ENCODE peak calls at places on chromosomes 13 and 19, in four cellular contexts. D is breast epithelium, F is H1, X is lower lobe of right lung. B is an unnamed sample.

GRCh38 chr19:18392417-18392816 is 5.0 kb downstream of the LRRC25 start:
- DNase-seq in D (no peak), F (no peak), X (peak; percentile 82), B (no peak)

GRCh38 chr19:17170538-17171297 is 44.4 kb upstream of the USE1 start:
- DNase-seq in D (no peak), F (no peak), X (no peak), B (no peak)

GRCh38 chr19:32358311-32358710 is 12.9 kb downstream of the ZNF507 start:
- DNase-seq in D (no peak), F (no peak), X (no peak), B (no peak)

GRCh38 chr13:34070544-34071303 is 252.8 kb downstream of the RFC3 start:
- DNase-seq in D (no peak), F (no peak), X (no peak), B (no peak)

GRCh38 chr19:5697022-5697889 is 7.2 kb downstream of the RPL36 start:
- DNase-seq in D (no peak), F (no peak), X (no peak), B (no peak)

GRCh38 chr19:4970558-4971423 is 1.9 kb downstream of the KDM4B start:
- DNase-seq in D (no peak), F (no peak), X (no peak), B (no peak)

GRCh38 chr19:15166700-15167099 is 34.1 kb downstream of the NOTCH3 start:
- DNase-seq in D (no peak), F (no peak), X (no peak), B (no peak)

GRCh38 chr13:80297503-80297902 is 43.4 kb downstream of the SPRY2 start:
- DNase-seq in D (no peak), F (no peak), X (no peak), B (no peak)

GRCh38 chr13:95862401-95862800 is 185.5 kb downstream of the DNAJC3 start:
- DNase-seq in D (no peak), F (no peak), X (no peak), B (no peak)

GRCh38 chr13:23180711-23181110 is at the start of gene SGCG:
- DNase-seq in D (no peak), F (no peak), X (no peak), B (no peak)

GRCh38 chr13:23175920-23176319 is 4.9 kb upstream of the SGCG start:
- DNase-seq in D (no peak), F (no peak), X (no peak), B (no peak)
- TF ChIP-seq CTCF in D (no peak), F (no peak), X (peak; percentile 29), B (peak; percentile 61)

GRCh38 chr19:45414468-45414867 is 8.0 kb downstream of the POLR1G start:
- DNase-seq in D (no peak), F (no peak), X (no peak), B (no peak)
- H3K4me1 ChIP-seq in D (no peaks in the 10 kb centered on the region), F (no peaks in the 10 kb centered on the region), X (peaks cover 12% of the 10 kb centered on the region), B (no peaks in the 10 kb centered on the region)

DNA sequence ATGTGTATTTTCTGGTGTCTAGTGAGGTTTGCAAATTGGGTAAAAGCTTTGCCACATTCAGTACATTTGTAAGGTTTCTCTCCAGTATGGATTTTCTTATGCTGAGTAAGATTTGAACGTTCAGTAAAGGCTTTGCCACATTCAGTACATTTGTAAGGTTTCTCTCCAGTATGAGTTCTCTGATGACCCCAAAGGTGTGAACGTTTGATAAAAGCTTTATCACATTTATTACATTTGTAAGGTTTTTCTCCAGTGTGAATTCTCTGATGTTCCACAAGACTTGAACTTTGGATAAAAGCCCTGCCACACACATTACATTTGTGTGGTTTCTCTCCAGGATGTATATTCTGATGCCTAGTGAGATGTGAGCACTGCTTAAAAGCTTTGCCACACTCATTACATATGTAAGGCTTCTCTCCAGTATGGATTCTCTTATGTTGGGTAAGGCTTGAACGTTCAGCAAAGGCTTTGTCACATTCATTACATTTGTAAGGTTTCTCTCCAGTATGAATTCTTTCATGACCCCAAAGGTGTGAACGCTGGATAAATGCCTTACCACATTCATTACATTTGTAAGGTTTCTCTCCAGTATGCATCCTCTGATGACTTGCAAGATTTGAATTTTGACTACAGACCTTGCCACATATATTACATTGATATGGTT is 17.4 kb downstream of the ZNF677 start:
- DNase-seq in D (no peak), F (no peak), X (no peak), B (no peak)
- H3K9me3 ChIP-seq in D (peaks cover 83% of the 10 kb centered on the region), F (peaks cover 80% of the 10 kb centered on the region), X (peaks cover 100% of the 10 kb centered on the region), B (peaks cover 37% of the 10 kb centered on the region)

GRCh38 chr19:54021363-54021762 is 29.9 kb downstream of the CACNG6 start:
- DNase-seq in D (no peak), F (no peak), X (no peak), B (no peak)
- TF ChIP-seq CTCF in D (no peak), F (no peak), X (no peak), B (no peak)

GRCh38 chr19:41306394-41306793 is 3.6 kb upstream of the CCDC97 start:
- DNase-seq in D (no peak), F (no peak), X (no peak), B (no peak)
- H3K4me1 ChIP-seq in D (peaks cover 3% of the 10 kb centered on the region), F (peaks cover 10% of the 10 kb centered on the region), X (peaks cover 40% of the 10 kb centered on the region), B (peaks cover 10% of the 10 kb centered on the region)

DNA sequence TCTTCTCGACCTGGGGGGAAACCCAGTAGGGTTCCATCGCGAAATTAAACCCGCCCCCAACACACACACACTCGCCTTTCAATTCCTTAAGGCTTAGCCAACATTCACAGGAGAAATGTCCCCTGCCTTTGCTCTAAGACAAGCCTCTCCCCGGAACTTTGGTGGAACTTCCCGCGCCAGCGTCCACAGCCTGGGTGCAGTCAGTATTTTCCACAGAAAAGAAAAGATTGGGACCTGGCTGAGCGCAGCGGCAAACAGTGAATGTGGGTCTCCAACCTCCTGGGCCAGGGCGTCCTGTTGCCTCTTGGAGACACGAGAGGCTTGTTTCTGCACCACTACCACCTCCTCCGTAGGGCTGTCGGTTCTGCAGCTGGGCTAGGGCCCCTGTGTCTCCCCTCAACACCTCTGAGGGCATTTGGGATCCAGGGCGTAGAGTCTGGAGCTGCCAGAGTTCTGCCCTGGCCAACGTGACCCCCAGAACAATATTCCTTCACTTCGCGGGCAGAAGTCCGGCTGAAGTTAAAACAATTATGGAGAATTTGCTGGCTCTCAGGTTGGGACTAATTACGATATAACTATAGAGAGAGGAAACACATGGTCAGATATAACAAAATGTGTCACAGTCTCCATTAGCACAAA is 3.3 kb downstream of the PDX1 start:
- DNase-seq in D (no peak), F (no peak), X (no peak), B (no peak)
- H3K9me3 ChIP-seq in D (no peaks in the 10 kb centered on the region), F (no peaks in the 10 kb centered on the region), X (no peaks in the 10 kb centered on the region), B (no peaks in the 10 kb centered on the region)

DNA sequence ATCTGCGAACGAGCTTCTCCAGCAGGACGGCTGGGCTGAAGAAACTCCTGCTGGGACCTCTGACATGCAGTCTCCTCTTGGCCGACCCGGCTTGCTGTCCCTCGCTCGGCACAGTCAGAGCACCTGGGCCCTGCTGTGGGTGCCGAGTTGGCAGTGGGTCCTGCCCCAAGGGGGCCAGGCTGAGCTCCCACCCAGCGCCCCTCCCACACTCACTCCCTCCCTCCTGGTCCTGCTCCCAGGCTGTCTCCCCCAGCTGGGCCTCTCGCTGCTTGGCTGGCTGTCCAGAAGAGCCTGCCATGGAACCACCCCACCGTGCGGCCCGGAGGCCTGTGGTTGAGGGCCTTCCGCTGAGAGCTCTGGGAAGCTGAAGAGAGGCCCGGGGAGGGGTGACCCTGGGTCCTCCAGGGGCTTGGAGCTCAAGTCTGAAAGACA is 6.0 kb downstream of the AKT2 start:
- DNase-seq in D (no peak), F (no peak), X (peak; percentile 49), B (peak; percentile 54)
- TF ChIP-seq CTCF in D (no peak), F (no peak), X (no peak), B (no peak)

DNA sequence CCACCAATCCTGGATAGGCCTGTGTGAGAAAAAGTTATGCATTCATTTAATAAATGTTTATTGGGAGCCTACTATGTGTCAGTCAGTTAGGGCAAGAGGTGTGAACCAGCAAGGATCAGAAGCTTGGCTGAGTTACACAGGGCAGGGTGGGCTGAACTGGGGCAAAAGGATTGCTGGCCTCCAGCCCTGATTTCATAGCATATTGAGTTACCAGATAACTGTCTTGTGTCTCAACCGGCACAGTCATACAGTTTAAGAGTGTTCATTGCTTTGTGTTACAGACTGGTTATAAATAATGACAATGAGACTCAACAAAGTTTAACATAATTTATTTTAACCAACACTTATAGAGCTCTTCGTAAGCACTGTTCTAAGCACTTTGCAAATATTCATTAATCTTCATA is 253.8 kb downstream of the DLEU7 start:
- DNase-seq in D (no peak), F (no peak), X (no peak), B (peak; percentile 68)
- H3K4me1 ChIP-seq in D (no peaks in the 10 kb centered on the region), F (peaks cover 2% of the 10 kb centered on the region), X (no peaks in the 10 kb centered on the region), B (peaks cover 42% of the 10 kb centered on the region)

B was measured in RWPE2.